ENCODE peak calls at places on chromosomes 5 and 9, in eight cellular contexts. W, V, E, Z, I, T, L and O are unnamed samples.

GRCh38 chr5:4868140-4868735 is 271.9 kb upstream of the ADAMTS16 start:
- DNase-seq in I (no peak), W (peak), Z (peak), T (peak), V (peak), E (peak), L (peak), O (peak)

GRCh38 chr9:115524467-115525059 is 406.6 kb upstream of the TNC start:
- DNase-seq in V (no peak), W (peak), E (no peak), Z (peak), L (no peak), I (no peak), T (peak), O (peak)

GRCh38 chr5:59418766-59419165 is 474.8 kb downstream of the PDE4D start:
- DNase-seq in I (no peak), T (no peak), L (no peak), W (no peak), Z (no peak), E (no peak), V (no peak), O (no peak)

GRCh38 chr9:12785941-12786340 is 11.1 kb downstream of the LURAP1L start:
- DNase-seq in W (no peak), Z (no peak), L (no peak), V (no peak), T (no peak), E (no peak), I (no peak), O (no peak)

GRCh38 chr5:54383225-54383624 is 72.3 kb upstream of the HSPB3 start:
- DNase-seq in W (no peak), T (peak), E (no peak), I (no peak), L (no peak), Z (no peak), V (no peak), O (no peak)

GRCh38 chr9:131854334-131854733 is 114.5 kb upstream of the RAPGEF1 start:
- DNase-seq in W (no peak), V (no peak), Z (peak), E (peak), T (peak), I (no peak), L (no peak), O (no peak)

GRCh38 chr5:42360641-42361320 is 62.5 kb upstream of the GHR start:
- DNase-seq in T (peak), E (no peak), Z (no peak), L (no peak), I (no peak), V (no peak), W (no peak), O (no peak)

GRCh38 chr5:1010641-1011046 is 2.0 kb downstream of the NKD2 start:
- DNase-seq in L (no peak), T (no peak), V (peak), W (no peak), E (peak), Z (no peak), I (no peak), O (no peak)

GRCh38 chr9:130287736-130288135 is 22.2 kb downstream of the HMCN2 start:
- DNase-seq in T (no peak), W (no peak), I (no peak), Z (no peak), L (no peak), V (no peak), E (no peak), O (no peak)

GRCh38 chr5:169691473-169691872 is 54.4 kb downstream of the DOCK2 start:
- DNase-seq in W (no peak), Z (no peak), I (no peak), E (no peak), L (no peak), V (no peak), T (no peak), O (no peak)

GRCh38 chr9:89534464-89534863 is 36.6 kb upstream of the SEMA4D start:
- DNase-seq in T (no peak), W (no peak), L (no peak), I (no peak), E (no peak), Z (no peak), V (no peak), O (no peak)

GRCh38 chr5:51225671-51226419 is 157.4 kb upstream of the ISL1 start:
- DNase-seq in I (no peak), E (no peak), T (no peak), Z (no peak), W (no peak), V (no peak), L (no peak), O (peak)

GRCh38 chr5:4544049-4544675 is 596.0 kb upstream of the ADAMTS16 start:
- DNase-seq in E (no peak), I (no peak), L (no peak), W (no peak), T (no peak), V (no peak), Z (no peak), O (no peak)

GRCh38 chr9:130372057-130372456 is 72.7 kb upstream of the ASS1 start:
- DNase-seq in I (no peak), V (no peak), Z (no peak), E (no peak), W (no peak), L (no peak), T (no peak), O (no peak)

GRCh38 chr5:159975462-159976019 is 33.4 kb upstream of the TTC1 start:
- DNase-seq in T (peak), I (peak), E (no peak), V (no peak), W (peak), Z (no peak), L (no peak), O (peak)

GRCh38 chr5:59665086-59665831 is 228.3 kb downstream of the PDE4D start:
- DNase-seq in Z (no peak), L (no peak), I (no peak), T (peak), W (no peak), E (no peak), V (no peak), O (no peak)

GRCh38 chr5:91307023-91307422 is 76.1 kb downstream of the ARRDC3 start:
- DNase-seq in E (no peak), W (no peak), T (peak), L (no peak), Z (peak), I (peak), V (no peak), O (no peak)

GRCh38 chr5:133687212-133688051 is 75.1 kb upstream of the FSTL4 start:
- DNase-seq in I (no peak), V (no peak), Z (no peak), W (no peak), T (no peak), E (no peak), L (no peak), O (no peak)

GRCh38 chr5:158921441-158922262 is 178.1 kb downstream of the EBF1 start:
- DNase-seq in V (no peak), W (no peak), Z (no peak), L (no peak), E (no peak), I (no peak), T (no peak), O (no peak)

GRCh38 chr5:112735702-112736101 is 2.0 kb upstream of the APC start:
- DNase-seq in Z (no peak), I (no peak), L (no peak), V (no peak), E (no peak), T (peak), W (no peak), O (no peak)

GRCh38 chr5:179763215-179763945 is 30.4 kb upstream of the LTC4S start:
- DNase-seq in T (peak), V (peak), L (peak), W (peak), I (peak), E (peak), Z (peak), O (peak)

GRCh38 chr9:99796231-99796630 is 25.5 kb upstream of the NR4A3 start:
- DNase-seq in W (no peak), E (no peak), T (no peak), Z (no peak), L (no peak), I (no peak), V (no peak), O (no peak)

DNA sequence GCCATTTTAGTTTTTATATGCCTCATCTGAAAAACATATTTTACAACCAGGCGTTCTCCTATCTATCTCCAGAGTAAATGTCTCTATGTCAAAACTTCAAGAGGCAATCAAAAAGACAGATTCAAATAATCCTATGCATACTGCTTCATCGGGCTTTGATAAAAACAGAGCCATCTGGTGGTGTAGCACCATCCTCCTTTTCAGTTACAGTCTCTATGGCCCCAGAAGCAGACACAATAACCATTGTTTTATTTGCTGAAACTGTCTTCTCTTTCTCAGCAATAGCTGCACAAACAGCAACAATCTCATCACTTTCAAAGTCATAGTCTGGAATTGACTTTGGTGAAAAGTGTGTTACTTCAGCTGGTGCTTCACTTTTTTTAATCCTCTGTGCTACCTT is 36.3 kb downstream of the PTGER4 start:
- DNase-seq in L (no peak), I (no peak), Z (no peak), E (no peak), T (peak), W (no peak), V (no peak), O (no peak)
- TF ChIP-seq CTCF in L (no peak), I (peak), Z (no peak), E (no peak), T (no peak), W (peak), V (no peak), O (peak)

GRCh38 chr9:136625101-136626065 is 37.3 kb upstream of the EGFL7 start:
- DNase-seq in V (no peak), L (no peak), E (peak), T (peak), Z (peak), I (no peak), W (peak), O (peak)
- TF ChIP-seq CTCF in V (no peak), L (no peak), E (peak), T (peak), Z (peak), I (peak), W (peak), O (no peak)

DNA sequence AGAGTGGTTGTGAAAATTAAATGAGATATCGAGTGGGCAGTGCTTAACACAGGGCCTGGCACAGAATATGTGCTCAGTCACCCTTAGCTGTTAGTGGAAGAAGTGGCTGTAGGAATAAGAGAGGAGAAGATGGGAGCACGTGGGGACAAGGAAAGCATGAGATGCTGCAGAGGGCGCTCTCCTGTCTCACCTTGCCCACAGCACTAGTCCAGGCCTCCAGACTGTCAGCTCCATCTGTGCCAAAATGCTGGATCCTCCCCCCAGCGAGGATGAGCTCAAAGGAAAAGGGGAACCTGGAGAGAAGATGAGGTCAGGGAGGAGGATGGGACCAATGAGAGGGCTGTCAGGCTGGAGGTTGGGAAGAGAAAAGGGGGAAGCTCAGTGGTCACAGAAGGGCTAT is 12.5 kb downstream of the ARAP3 start:
- DNase-seq in Z (no peak), W (no peak), I (no peak), L (no peak), T (no peak), V (no peak), E (no peak), O (no peak)
- TF ChIP-seq CTCF in Z (no peak), W (no peak), I (no peak), L (no peak), T (no peak), V (peak), E (no peak), O (no peak)

DNA sequence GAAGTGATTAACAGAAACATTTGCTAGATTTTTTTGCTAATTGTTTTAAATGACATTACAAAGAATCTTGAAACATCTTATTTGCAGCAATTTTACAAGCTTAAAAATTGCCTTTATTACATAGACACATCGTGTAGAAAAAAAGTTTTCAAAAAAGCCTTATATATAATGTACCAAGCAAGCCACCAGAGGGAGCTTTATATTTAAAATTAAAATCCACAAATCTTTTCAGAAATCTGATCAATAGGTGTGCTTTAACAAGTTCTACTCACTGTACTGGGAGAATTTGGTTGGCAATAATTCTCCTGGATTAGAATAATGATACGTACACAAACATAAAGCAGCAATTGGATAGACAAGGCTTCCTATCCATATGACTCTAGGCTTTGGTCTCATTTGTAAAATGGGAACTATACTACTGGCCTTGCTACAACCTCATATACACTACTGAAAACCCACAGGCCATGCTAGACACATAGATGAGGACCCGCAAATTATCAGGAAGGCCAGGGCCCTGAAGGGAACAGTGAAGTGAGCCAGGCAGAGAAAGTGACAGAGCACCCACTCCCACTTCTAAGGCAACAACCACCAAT is 4.8 kb downstream of the PSMB7 start:
- DNase-seq in L (no peak), Z (no peak), V (no peak), W (no peak), T (peak), E (no peak), I (no peak), O (no peak)
- TF ChIP-seq CTCF in L (peak), Z (peak), V (no peak), W (peak), T (peak), E (no peak), I (peak), O (peak)

GRCh38 chr9:98523231-98523901 is 185.4 kb downstream of the GABBR2 start:
- DNase-seq in T (peak), Z (no peak), L (no peak), E (no peak), I (no peak), V (peak), W (no peak), O (peak)
- TF ChIP-seq CTCF in T (peak), Z (no peak), L (no peak), E (no peak), I (peak), V (no peak), W (no peak), O (no peak)

DNA sequence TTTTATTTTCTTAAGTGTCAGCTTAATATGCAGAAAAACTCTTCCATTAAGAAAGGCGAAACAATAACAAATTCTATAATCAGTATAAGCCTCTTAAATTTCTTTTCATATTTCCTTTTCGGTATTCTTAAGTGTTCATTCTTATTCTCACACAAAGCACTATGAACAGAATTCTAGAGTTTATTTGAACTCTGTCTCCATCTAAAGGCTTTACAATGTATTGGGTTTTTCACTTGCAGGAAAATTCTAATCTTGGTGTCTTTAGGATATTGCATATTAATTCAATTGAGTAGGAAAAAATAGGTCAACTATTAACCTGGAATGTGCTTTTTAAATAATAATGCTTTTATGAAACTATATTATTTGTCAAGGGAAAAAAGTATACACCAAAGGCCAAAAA is 166.6 kb downstream of the SLF1 start:
- DNase-seq in E (no peak), L (no peak), T (peak), V (no peak), I (no peak), Z (no peak), W (no peak), O (no peak)
- TF ChIP-seq CTCF in E (no peak), L (no peak), T (no peak), V (no peak), I (peak), Z (peak), W (no peak), O (no peak)

GRCh38 chr9:95907794-95908193 is 32.3 kb downstream of the ERCC6L2 start:
- DNase-seq in T (no peak), Z (no peak), I (no peak), V (no peak), W (no peak), L (no peak), E (no peak), O (no peak)
- TF ChIP-seq CTCF in T (peak), Z (no peak), I (no peak), V (no peak), W (peak), L (peak), E (no peak), O (no peak)

DNA sequence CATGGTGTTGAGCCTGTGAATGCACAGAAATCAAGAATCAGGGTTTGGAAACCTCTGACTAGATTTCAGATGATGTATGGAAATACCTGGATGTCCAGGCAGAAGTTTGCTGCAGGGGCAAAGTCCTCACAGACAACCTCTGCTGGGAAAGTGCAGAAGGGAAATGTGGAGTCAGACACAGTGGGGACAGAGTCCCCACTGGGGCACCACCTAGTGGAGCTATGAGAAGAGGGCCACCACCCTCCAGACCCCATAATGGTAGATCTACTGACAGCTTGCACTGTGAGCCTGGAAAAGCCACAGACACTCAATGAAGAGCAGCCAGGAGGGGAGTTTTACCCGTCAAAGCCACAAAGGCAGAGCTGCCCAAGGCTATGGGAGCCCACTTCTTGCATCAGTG is 181.9 kb upstream of the SEMA6A start:
- DNase-seq in T (no peak), I (no peak), W (no peak), E (no peak), Z (no peak), L (no peak), V (no peak), O (no peak)
- TF ChIP-seq CTCF in T (no peak), I (no peak), W (no peak), E (no peak), Z (no peak), L (no peak), V (no peak), O (no peak)

DNA sequence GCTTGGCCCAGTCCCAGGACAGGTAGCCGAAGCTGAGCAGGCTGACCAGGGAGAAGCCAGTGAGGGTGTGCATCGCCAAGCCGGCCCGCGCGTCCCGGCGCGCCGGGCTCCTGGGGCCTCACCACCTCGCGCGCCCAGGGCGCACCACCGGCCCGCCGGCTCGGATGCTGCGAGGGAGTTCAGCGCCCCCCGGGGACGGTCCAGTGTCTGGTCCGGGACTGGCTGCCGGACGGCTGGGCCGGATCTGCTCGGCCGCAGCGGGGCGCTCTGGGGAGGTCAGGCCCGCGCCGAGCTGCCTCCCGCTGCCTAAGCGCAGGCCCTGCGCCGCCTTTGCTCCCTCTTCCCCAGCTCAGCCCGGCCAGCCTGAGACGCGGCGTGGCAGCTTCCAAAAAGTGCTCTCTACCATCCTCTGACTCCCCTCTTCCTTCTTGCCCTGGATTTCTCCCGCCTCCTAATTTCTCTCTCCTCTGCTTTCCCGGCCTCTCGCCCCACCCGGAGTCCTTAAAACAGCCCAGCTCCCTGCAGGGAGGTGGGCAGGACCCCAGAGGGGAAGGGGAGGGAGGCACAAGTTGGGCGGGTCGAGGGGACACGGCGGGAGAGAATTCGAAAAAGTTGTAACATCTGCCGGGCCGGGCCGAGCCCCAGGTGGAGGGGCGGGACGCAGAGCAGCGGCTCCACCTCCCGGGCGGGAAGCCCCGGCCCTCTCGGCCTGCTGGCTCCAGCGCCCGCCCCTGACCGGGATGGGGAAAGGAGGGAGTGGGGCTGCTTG is at the start of gene ARSI:
- DNase-seq in L (no peak), E (no peak), V (peak), T (peak), W (peak), I (no peak), Z (no peak), O (peak)
- TF ChIP-seq CTCF in L (no peak), E (no peak), V (no peak), T (no peak), W (peak), I (peak), Z (no peak), O (peak)